ENCODE peak calls at places on chromosomes 4 and X, in ten cellular contexts. O, Z, T, F, G, B, D, P, C and A are unnamed samples.

GRCh38 chr4:130563185-130563890 is 1467.4 kb downstream of the C4orf33 start:
- DNase-seq in Z (peak), T (peak), F (peak), O (no peak), C (peak), B (peak), D (no peak), P (peak), G (peak), A (no peak)

GRCh38 chr4:165351359-165352130 is 24.1 kb downstream of the MSMO1 start:
- DNase-seq in D (no peak), Z (no peak), F (no peak), G (no peak), B (no peak), O (no peak), T (no peak), P (no peak), C (no peak), A (no peak)

GRCh38 chr4:94352996-94353395 is 10.4 kb upstream of the HPGDS start:
- DNase-seq in B (peak), P (no peak), F (no peak), T (no peak), D (no peak), C (no peak), Z (no peak), O (no peak), G (no peak), A (no peak)

GRCh38 chr4:87012265-87012953 is 77.6 kb downstream of the AFF1 start:
- DNase-seq in C (no peak), T (no peak), D (no peak), Z (no peak), P (no peak), F (no peak), G (no peak), B (no peak), O (no peak), A (no peak)

GRCh38 chr4:39029752-39030694 is 2.2 kb downstream of the TMEM156 start:
- DNase-seq in B (no peak), O (no peak), Z (no peak), P (no peak), D (no peak), F (no peak), T (no peak), C (no peak), G (no peak), A (no peak)

GRCh38 chrX:14528629-14529287 is 578 bp upstream of the GLRA2 start:
- DNase-seq in B (peak), O (peak), C (peak), F (peak), G (peak), D (peak), P (peak), Z (peak), T (peak), A (peak)

GRCh38 chr4:13142191-13142590 is 341.9 kb downstream of the RAB28 start:
- DNase-seq in C (no peak), G (peak), F (no peak), D (no peak), Z (no peak), B (no peak), T (no peak), O (no peak), P (no peak), A (no peak)

GRCh38 chr4:1047976-1048780 is 36.8 kb downstream of the FGFRL1 start:
- DNase-seq in B (no peak), T (peak), Z (no peak), O (no peak), D (no peak), G (no peak), F (no peak), C (no peak), P (no peak), A (no peak)

GRCh38 chr4:70927502-70928139 is 25.5 kb downstream of the MOB1B start:
- DNase-seq in P (no peak), Z (no peak), D (peak), F (peak), O (no peak), G (no peak), C (no peak), T (no peak), B (no peak), A (no peak)

GRCh38 chr4:24657768-24658617 is 73.6 kb upstream of the DHX15 start:
- DNase-seq in O (no peak), G (no peak), C (peak), F (peak), T (no peak), Z (peak), B (peak), P (peak), D (no peak), A (peak)

GRCh38 chrX:125205918-125206665 is 113.6 kb upstream of the TEX13C start:
- DNase-seq in D (no peak), Z (peak), T (peak), O (no peak), F (peak), B (no peak), G (no peak), C (peak), P (peak), A (no peak)

GRCh38 chr4:25865586-25865985 is 2.8 kb upstream of the SEL1L3 start:
- DNase-seq in G (peak), B (no peak), F (no peak), T (no peak), Z (no peak), D (no peak), C (peak), P (no peak), O (no peak), A (peak)

GRCh38 chr4:18882468-18882867 is 860.9 kb upstream of the LCORL start:
- DNase-seq in Z (no peak), D (no peak), F (no peak), G (no peak), O (no peak), P (no peak), C (peak), B (peak), T (no peak), A (no peak)

GRCh38 chr4:3073158-3074077 is 920 bp downstream of the HTT-AS start:
- DNase-seq in F (no peak), P (no peak), T (no peak), O (no peak), B (peak), C (no peak), G (peak), D (no peak), Z (peak), A (no peak)

GRCh38 chrX:48578661-48579128 is 4.4 kb downstream of the RBM3 start:
- DNase-seq in P (no peak), G (peak), T (no peak), Z (no peak), O (no peak), C (peak), D (no peak), F (no peak), B (no peak), A (no peak)

GRCh38 chr4:88807499-88807898 is 109.9 kb upstream of the NAP1L5 start:
- DNase-seq in P (no peak), B (no peak), C (peak), Z (no peak), D (no peak), T (no peak), F (no peak), G (peak), O (no peak), A (no peak)

GRCh38 chr4:82814034-82814433 is 15.4 kb upstream of the SCD5 start:
- DNase-seq in O (no peak), T (no peak), F (no peak), Z (no peak), D (no peak), P (no peak), G (no peak), B (no peak), C (no peak), A (no peak)

GRCh38 chr4:101393256-101393655 is 45.9 kb upstream of the PPP3CA start:
- DNase-seq in G (no peak), P (no peak), O (no peak), T (no peak), F (no peak), Z (no peak), D (no peak), B (peak), C (peak), A (no peak)

GRCh38 chr4:169337510-169337909 is 66.8 kb upstream of the SH3RF1 start:
- DNase-seq in G (no peak), D (no peak), B (peak), C (peak), O (no peak), Z (no peak), T (no peak), P (no peak), F (no peak), A (no peak)

GRCh38 chr4:1577818-1578217 is 106.3 kb downstream of the FAM53A start:
- DNase-seq in C (no peak), O (no peak), B (no peak), F (no peak), Z (no peak), P (no peak), D (no peak), G (no peak), T (no peak), A (no peak)

GRCh38 chr4:15547392-15547791 is 77.7 kb downstream of the CC2D2A start:
- DNase-seq in P (no peak), Z (no peak), D (peak), C (no peak), G (no peak), O (no peak), B (no peak), F (no peak), T (no peak), A (no peak)

GRCh38 chr4:123659262-123659661 is 262.7 kb downstream of the SPRY1 start:
- DNase-seq in O (no peak), D (no peak), G (no peak), C (no peak), F (no peak), T (no peak), P (no peak), Z (no peak), B (no peak), A (no peak)

GRCh38 chrX:17939724-17940123 is 78.6 kb upstream of the RAI2 start:
- DNase-seq in B (no peak), F (no peak), O (no peak), C (no peak), T (no peak), G (no peak), D (no peak), Z (no peak), P (no peak), A (peak)

GRCh38 chrX:137032841-137033773 is 688 bp downstream of the GPR101 start:
- DNase-seq in P (no peak), B (no peak), D (no peak), G (no peak), C (no peak), Z (no peak), O (no peak), T (no peak), F (no peak), A (no peak)

GRCh38 chr4:37715889-37716402 is 29.8 kb upstream of the RELL1 start:
- DNase-seq in O (no peak), F (no peak), G (peak), Z (no peak), B (no peak), T (no peak), P (no peak), C (peak), D (no peak), A (no peak)

GRCh38 chrX:19869195-19869594 is 18.2 kb downstream of the SH3KBP1 start:
- DNase-seq in G (no peak), P (no peak), T (no peak), D (no peak), O (no peak), B (no peak), F (no peak), Z (no peak), C (no peak), A (no peak)

GRCh38 chrX:53939127-53939526 is 105.1 kb downstream of the PHF8 start:
- DNase-seq in O (no peak), G (no peak), C (no peak), Z (no peak), T (no peak), B (no peak), P (no peak), D (no peak), F (peak), A (no peak)

GRCh38 chrX:40521868-40522450 is 58.8 kb upstream of the ATP6AP2 start:
- DNase-seq in T (no peak), O (no peak), G (peak), C (no peak), D (no peak), Z (no peak), F (peak), P (no peak), B (no peak), A (no peak)

GRCh38 chrX:109740076-109740809 is 7.2 kb upstream of the ACSL4 start:
- DNase-seq in P (no peak), B (peak), T (no peak), C (peak), Z (no peak), G (no peak), O (no peak), D (no peak), F (no peak), A (no peak)

GRCh38 chr4:58953575-58953974 is 1843.4 kb upstream of the IGFBP7 start:
- DNase-seq in P (no peak), G (no peak), C (no peak), D (no peak), B (no peak), O (no peak), Z (no peak), T (no peak), F (no peak), A (no peak)